ENCODE peak calls at places on chromosomes 16 and 17, in nine cellular contexts. One of them, this sample, is unnamed.

GRCh38 chr16:85570735-85571562 is 42.2 kb upstream of the GSE1 start:
- DNase-seq in suprapubic skin: no peak
- DNase-seq in endothelial cell: no peak
- DNase-seq in GOT3: no peak
- DNase-seq in stimulated activated CD8-positive, alpha-beta memory T cell treated with anti-CD3 and anti-CD28 coated beads, Interleukin-7, amount 100 ng/mL, for 24 hours: no peak
- DNase-seq in retinal pigment epithelial cell: no peak
- DNase-seq in GM13976: peak
- DNase-seq in stimulated activated CD4-positive, alpha-beta T cell treated with anti-CD3 and anti-CD28 coated beads, Interleukin-1b, Interleukin-23, amount 100 ng/mL, for 1 hour: no peak
- DNase-seq in T-helper 2 cell: no peak
- DNase-seq in this sample: peak

GRCh38 chr17:30376621-30377452 is 1.9 kb upstream of the CPD start:
- DNase-seq in retinal pigment epithelial cell: no peak
- DNase-seq in GOT3: peak
- DNase-seq in suprapubic skin: no peak
- DNase-seq in stimulated activated CD4-positive, alpha-beta T cell treated with anti-CD3 and anti-CD28 coated beads, Interleukin-1b, Interleukin-23, amount 100 ng/mL, for 1 hour: no peak
- DNase-seq in stimulated activated CD8-positive, alpha-beta memory T cell treated with anti-CD3 and anti-CD28 coated beads, Interleukin-7, amount 100 ng/mL, for 24 hours: no peak
- DNase-seq in T-helper 2 cell: no peak
- DNase-seq in endothelial cell: no peak
- DNase-seq in GM13976: peak
- DNase-seq in this sample: no peak

GRCh38 chr16:68843482-68844210 is at the start of gene TANGO6:
- DNase-seq in stimulated activated CD8-positive, alpha-beta memory T cell treated with anti-CD3 and anti-CD28 coated beads, Interleukin-7, amount 100 ng/mL, for 24 hours: peak
- DNase-seq in stimulated activated CD4-positive, alpha-beta T cell treated with anti-CD3 and anti-CD28 coated beads, Interleukin-1b, Interleukin-23, amount 100 ng/mL, for 1 hour: peak
- DNase-seq in suprapubic skin: peak
- DNase-seq in retinal pigment epithelial cell: peak
- DNase-seq in T-helper 2 cell: peak
- DNase-seq in GOT3: peak
- DNase-seq in GM13976: peak
- DNase-seq in endothelial cell: peak
- DNase-seq in this sample: peak

GRCh38 chr16:66692341-66692740 is 4.2 kb downstream of the CMTM4 start:
- DNase-seq in GOT3: no peak
- DNase-seq in T-helper 2 cell: no peak
- DNase-seq in endothelial cell: no peak
- DNase-seq in stimulated activated CD8-positive, alpha-beta memory T cell treated with anti-CD3 and anti-CD28 coated beads, Interleukin-7, amount 100 ng/mL, for 24 hours: no peak
- DNase-seq in retinal pigment epithelial cell: no peak
- DNase-seq in suprapubic skin: no peak
- DNase-seq in GM13976: no peak
- DNase-seq in stimulated activated CD4-positive, alpha-beta T cell treated with anti-CD3 and anti-CD28 coated beads, Interleukin-1b, Interleukin-23, amount 100 ng/mL, for 1 hour: no peak
- DNase-seq in this sample: no peak

GRCh38 chr17:70041575-70041974 is 33.5 kb upstream of the KCNJ16 start:
- DNase-seq in stimulated activated CD4-positive, alpha-beta T cell treated with anti-CD3 and anti-CD28 coated beads, Interleukin-1b, Interleukin-23, amount 100 ng/mL, for 1 hour: no peak
- DNase-seq in endothelial cell: no peak
- DNase-seq in GM13976: no peak
- DNase-seq in suprapubic skin: no peak
- DNase-seq in GOT3: no peak
- DNase-seq in retinal pigment epithelial cell: no peak
- DNase-seq in stimulated activated CD8-positive, alpha-beta memory T cell treated with anti-CD3 and anti-CD28 coated beads, Interleukin-7, amount 100 ng/mL, for 24 hours: no peak
- DNase-seq in T-helper 2 cell: no peak
- DNase-seq in this sample: no peak

GRCh38 chr17:41777157-41777578 is 9.3 kb downstream of the JUP start:
- DNase-seq in GOT3: no peak
- DNase-seq in GM13976: no peak
- DNase-seq in retinal pigment epithelial cell: no peak
- DNase-seq in suprapubic skin: no peak
- DNase-seq in T-helper 2 cell: no peak
- DNase-seq in endothelial cell: no peak
- DNase-seq in stimulated activated CD8-positive, alpha-beta memory T cell treated with anti-CD3 and anti-CD28 coated beads, Interleukin-7, amount 100 ng/mL, for 24 hours: no peak
- DNase-seq in stimulated activated CD4-positive, alpha-beta T cell treated with anti-CD3 and anti-CD28 coated beads, Interleukin-1b, Interleukin-23, amount 100 ng/mL, for 1 hour: no peak
- DNase-seq in this sample: no peak

GRCh38 chr17:3921853-3922319 is 5.6 kb upstream of the P2RX1 start:
- DNase-seq in GOT3: no peak
- DNase-seq in endothelial cell: no peak
- DNase-seq in retinal pigment epithelial cell: no peak
- DNase-seq in T-helper 2 cell: no peak
- DNase-seq in stimulated activated CD4-positive, alpha-beta T cell treated with anti-CD3 and anti-CD28 coated beads, Interleukin-1b, Interleukin-23, amount 100 ng/mL, for 1 hour: no peak
- DNase-seq in GM13976: no peak
- DNase-seq in stimulated activated CD8-positive, alpha-beta memory T cell treated with anti-CD3 and anti-CD28 coated beads, Interleukin-7, amount 100 ng/mL, for 24 hours: no peak
- DNase-seq in suprapubic skin: no peak
- DNase-seq in this sample: no peak

GRCh38 chr17:46862949-46863348 is 11.6 kb downstream of the WNT9B start:
- DNase-seq in GM13976: no peak
- DNase-seq in stimulated activated CD4-positive, alpha-beta T cell treated with anti-CD3 and anti-CD28 coated beads, Interleukin-1b, Interleukin-23, amount 100 ng/mL, for 1 hour: no peak
- DNase-seq in endothelial cell: no peak
- DNase-seq in suprapubic skin: no peak
- DNase-seq in T-helper 2 cell: no peak
- DNase-seq in retinal pigment epithelial cell: no peak
- DNase-seq in stimulated activated CD8-positive, alpha-beta memory T cell treated with anti-CD3 and anti-CD28 coated beads, Interleukin-7, amount 100 ng/mL, for 24 hours: no peak
- DNase-seq in GOT3: no peak
- DNase-seq in this sample: no peak

GRCh38 chr16:30187971-30188561 is 4.7 kb downstream of the CORO1A start:
- DNase-seq in GM13976: no peak
- DNase-seq in endothelial cell: peak
- DNase-seq in stimulated activated CD4-positive, alpha-beta T cell treated with anti-CD3 and anti-CD28 coated beads, Interleukin-1b, Interleukin-23, amount 100 ng/mL, for 1 hour: no peak
- DNase-seq in retinal pigment epithelial cell: no peak
- DNase-seq in suprapubic skin: peak
- DNase-seq in T-helper 2 cell: no peak
- DNase-seq in GOT3: no peak
- DNase-seq in stimulated activated CD8-positive, alpha-beta memory T cell treated with anti-CD3 and anti-CD28 coated beads, Interleukin-7, amount 100 ng/mL, for 24 hours: no peak
- DNase-seq in this sample: peak

GRCh38 chr17:80999224-81000088 is 7.8 kb downstream of the CHMP6 start:
- DNase-seq in T-helper 2 cell: no peak
- DNase-seq in endothelial cell: no peak
- DNase-seq in GOT3: no peak
- DNase-seq in stimulated activated CD8-positive, alpha-beta memory T cell treated with anti-CD3 and anti-CD28 coated beads, Interleukin-7, amount 100 ng/mL, for 24 hours: no peak
- DNase-seq in GM13976: peak
- DNase-seq in suprapubic skin: no peak
- DNase-seq in stimulated activated CD4-positive, alpha-beta T cell treated with anti-CD3 and anti-CD28 coated beads, Interleukin-1b, Interleukin-23, amount 100 ng/mL, for 1 hour: no peak
- DNase-seq in retinal pigment epithelial cell: no peak
- DNase-seq in this sample: no peak

GRCh38 chr17:77888242-77889134 is 70.0 kb upstream of the TNRC6C start:
- DNase-seq in suprapubic skin: no peak
- DNase-seq in retinal pigment epithelial cell: no peak
- DNase-seq in GM13976: no peak
- DNase-seq in T-helper 2 cell: no peak
- DNase-seq in endothelial cell: no peak
- DNase-seq in GOT3: no peak
- DNase-seq in stimulated activated CD4-positive, alpha-beta T cell treated with anti-CD3 and anti-CD28 coated beads, Interleukin-1b, Interleukin-23, amount 100 ng/mL, for 1 hour: no peak
- DNase-seq in stimulated activated CD8-positive, alpha-beta memory T cell treated with anti-CD3 and anti-CD28 coated beads, Interleukin-7, amount 100 ng/mL, for 24 hours: no peak
- DNase-seq in this sample: no peak

GRCh38 chr17:79761894-79762570 is 15.9 kb upstream of the CBX2 start:
- DNase-seq in T-helper 2 cell: no peak
- DNase-seq in stimulated activated CD4-positive, alpha-beta T cell treated with anti-CD3 and anti-CD28 coated beads, Interleukin-1b, Interleukin-23, amount 100 ng/mL, for 1 hour: no peak
- DNase-seq in GM13976: no peak
- DNase-seq in GOT3: no peak
- DNase-seq in endothelial cell: no peak
- DNase-seq in stimulated activated CD8-positive, alpha-beta memory T cell treated with anti-CD3 and anti-CD28 coated beads, Interleukin-7, amount 100 ng/mL, for 24 hours: no peak
- DNase-seq in retinal pigment epithelial cell: no peak
- DNase-seq in suprapubic skin: no peak
- DNase-seq in this sample: no peak

GRCh38 chr17:78378225-78379133 is at the start of gene PGS1:
- DNase-seq in GM13976: peak
- DNase-seq in stimulated activated CD8-positive, alpha-beta memory T cell treated with anti-CD3 and anti-CD28 coated beads, Interleukin-7, amount 100 ng/mL, for 24 hours: peak
- DNase-seq in retinal pigment epithelial cell: no peak
- DNase-seq in endothelial cell: peak
- DNase-seq in T-helper 2 cell: peak
- DNase-seq in stimulated activated CD4-positive, alpha-beta T cell treated with anti-CD3 and anti-CD28 coated beads, Interleukin-1b, Interleukin-23, amount 100 ng/mL, for 1 hour: peak
- DNase-seq in GOT3: peak
- DNase-seq in suprapubic skin: peak
- DNase-seq in this sample: no peak

GRCh38 chr16:50169555-50170096 is 16.5 kb downstream of the TENT4B start:
- DNase-seq in suprapubic skin: no peak
- DNase-seq in GOT3: no peak
- DNase-seq in endothelial cell: no peak
- DNase-seq in stimulated activated CD4-positive, alpha-beta T cell treated with anti-CD3 and anti-CD28 coated beads, Interleukin-1b, Interleukin-23, amount 100 ng/mL, for 1 hour: no peak
- DNase-seq in GM13976: no peak
- DNase-seq in T-helper 2 cell: no peak
- DNase-seq in stimulated activated CD8-positive, alpha-beta memory T cell treated with anti-CD3 and anti-CD28 coated beads, Interleukin-7, amount 100 ng/mL, for 24 hours: no peak
- DNase-seq in retinal pigment epithelial cell: no peak
- DNase-seq in this sample: peak

GRCh38 chr17:60326702-60327101 is 65.2 kb downstream of the USP32 start:
- DNase-seq in GOT3: no peak
- DNase-seq in endothelial cell: no peak
- DNase-seq in retinal pigment epithelial cell: no peak
- DNase-seq in suprapubic skin: no peak
- DNase-seq in GM13976: no peak
- DNase-seq in stimulated activated CD4-positive, alpha-beta T cell treated with anti-CD3 and anti-CD28 coated beads, Interleukin-1b, Interleukin-23, amount 100 ng/mL, for 1 hour: no peak
- DNase-seq in stimulated activated CD8-positive, alpha-beta memory T cell treated with anti-CD3 and anti-CD28 coated beads, Interleukin-7, amount 100 ng/mL, for 24 hours: no peak
- DNase-seq in T-helper 2 cell: no peak
- DNase-seq in this sample: no peak

GRCh38 chr16:65510850-65511249 is 389.0 kb upstream of the CDH11 start:
- DNase-seq in retinal pigment epithelial cell: no peak
- DNase-seq in stimulated activated CD4-positive, alpha-beta T cell treated with anti-CD3 and anti-CD28 coated beads, Interleukin-1b, Interleukin-23, amount 100 ng/mL, for 1 hour: no peak
- DNase-seq in stimulated activated CD8-positive, alpha-beta memory T cell treated with anti-CD3 and anti-CD28 coated beads, Interleukin-7, amount 100 ng/mL, for 24 hours: no peak
- DNase-seq in endothelial cell: no peak
- DNase-seq in GM13976: no peak
- DNase-seq in T-helper 2 cell: no peak
- DNase-seq in suprapubic skin: no peak
- DNase-seq in GOT3: no peak
- DNase-seq in this sample: no peak

GRCh38 chr17:45719335-45720071 is 64.6 kb upstream of the CRHR1 start:
- DNase-seq in GM13976: no peak
- DNase-seq in endothelial cell: peak
- DNase-seq in suprapubic skin: no peak
- DNase-seq in retinal pigment epithelial cell: peak
- DNase-seq in T-helper 2 cell: no peak
- DNase-seq in GOT3: peak
- DNase-seq in stimulated activated CD4-positive, alpha-beta T cell treated with anti-CD3 and anti-CD28 coated beads, Interleukin-1b, Interleukin-23, amount 100 ng/mL, for 1 hour: no peak
- DNase-seq in stimulated activated CD8-positive, alpha-beta memory T cell treated with anti-CD3 and anti-CD28 coated beads, Interleukin-7, amount 100 ng/mL, for 24 hours: no peak
- DNase-seq in this sample: no peak

GRCh38 chr17:31508310-31509094 is 117.0 kb downstream of the RAB11FIP4 start:
- DNase-seq in GOT3: no peak
- DNase-seq in T-helper 2 cell: peak
- DNase-seq in endothelial cell: no peak
- DNase-seq in stimulated activated CD4-positive, alpha-beta T cell treated with anti-CD3 and anti-CD28 coated beads, Interleukin-1b, Interleukin-23, amount 100 ng/mL, for 1 hour: peak
- DNase-seq in suprapubic skin: no peak
- DNase-seq in GM13976: peak
- DNase-seq in retinal pigment epithelial cell: no peak
- DNase-seq in stimulated activated CD8-positive, alpha-beta memory T cell treated with anti-CD3 and anti-CD28 coated beads, Interleukin-7, amount 100 ng/mL, for 24 hours: no peak
- DNase-seq in this sample: no peak

GRCh38 chr17:45965741-45966140 is 33.3 kb upstream of the STH start:
- DNase-seq in endothelial cell: no peak
- DNase-seq in stimulated activated CD4-positive, alpha-beta T cell treated with anti-CD3 and anti-CD28 coated beads, Interleukin-1b, Interleukin-23, amount 100 ng/mL, for 1 hour: no peak
- DNase-seq in retinal pigment epithelial cell: peak
- DNase-seq in GOT3: no peak
- DNase-seq in GM13976: no peak
- DNase-seq in suprapubic skin: no peak
- DNase-seq in T-helper 2 cell: no peak
- DNase-seq in stimulated activated CD8-positive, alpha-beta memory T cell treated with anti-CD3 and anti-CD28 coated beads, Interleukin-7, amount 100 ng/mL, for 24 hours: no peak
- DNase-seq in this sample: no peak

GRCh38 chr16:87855852-87856715 is 13.2 kb downstream of the SLC7A5 start:
- DNase-seq in T-helper 2 cell: no peak
- DNase-seq in retinal pigment epithelial cell: no peak
- DNase-seq in GOT3: no peak
- DNase-seq in GM13976: no peak
- DNase-seq in endothelial cell: no peak
- DNase-seq in stimulated activated CD4-positive, alpha-beta T cell treated with anti-CD3 and anti-CD28 coated beads, Interleukin-1b, Interleukin-23, amount 100 ng/mL, for 1 hour: no peak
- DNase-seq in suprapubic skin: no peak
- DNase-seq in stimulated activated CD8-positive, alpha-beta memory T cell treated with anti-CD3 and anti-CD28 coated beads, Interleukin-7, amount 100 ng/mL, for 24 hours: no peak
- DNase-seq in this sample: no peak

GRCh38 chr16:9248162-9248561 is 156.7 kb downstream of the HAPSTR1 start:
- DNase-seq in stimulated activated CD8-positive, alpha-beta memory T cell treated with anti-CD3 and anti-CD28 coated beads, Interleukin-7, amount 100 ng/mL, for 24 hours: no peak
- DNase-seq in stimulated activated CD4-positive, alpha-beta T cell treated with anti-CD3 and anti-CD28 coated beads, Interleukin-1b, Interleukin-23, amount 100 ng/mL, for 1 hour: no peak
- DNase-seq in retinal pigment epithelial cell: no peak
- DNase-seq in GM13976: no peak
- DNase-seq in endothelial cell: no peak
- DNase-seq in GOT3: no peak
- DNase-seq in suprapubic skin: no peak
- DNase-seq in T-helper 2 cell: no peak
- DNase-seq in this sample: no peak

GRCh38 chr16:47511882-47512281 is 50.8 kb downstream of the PHKB start:
- DNase-seq in GM13976: no peak
- DNase-seq in stimulated activated CD4-positive, alpha-beta T cell treated with anti-CD3 and anti-CD28 coated beads, Interleukin-1b, Interleukin-23, amount 100 ng/mL, for 1 hour: no peak
- DNase-seq in T-helper 2 cell: no peak
- DNase-seq in GOT3: no peak
- DNase-seq in endothelial cell: no peak
- DNase-seq in suprapubic skin: no peak
- DNase-seq in retinal pigment epithelial cell: no peak
- DNase-seq in stimulated activated CD8-positive, alpha-beta memory T cell treated with anti-CD3 and anti-CD28 coated beads, Interleukin-7, amount 100 ng/mL, for 24 hours: no peak
- DNase-seq in this sample: no peak

GRCh38 chr17:19237389-19238166 is 412 bp downstream of the EPN2 start:
- DNase-seq in stimulated activated CD4-positive, alpha-beta T cell treated with anti-CD3 and anti-CD28 coated beads, Interleukin-1b, Interleukin-23, amount 100 ng/mL, for 1 hour: no peak
- DNase-seq in T-helper 2 cell: peak
- DNase-seq in endothelial cell: peak
- DNase-seq in GOT3: no peak
- DNase-seq in stimulated activated CD8-positive, alpha-beta memory T cell treated with anti-CD3 and anti-CD28 coated beads, Interleukin-7, amount 100 ng/mL, for 24 hours: peak
- DNase-seq in suprapubic skin: peak
- DNase-seq in retinal pigment epithelial cell: no peak
- DNase-seq in GM13976: peak
- DNase-seq in this sample: no peak

GRCh38 chr16:54289242-54290051 is 2.9 kb upstream of the IRX3 start:
- DNase-seq in retinal pigment epithelial cell: no peak
- DNase-seq in stimulated activated CD4-positive, alpha-beta T cell treated with anti-CD3 and anti-CD28 coated beads, Interleukin-1b, Interleukin-23, amount 100 ng/mL, for 1 hour: no peak
- DNase-seq in GM13976: no peak
- DNase-seq in suprapubic skin: no peak
- DNase-seq in endothelial cell: peak
- DNase-seq in GOT3: no peak
- DNase-seq in T-helper 2 cell: no peak
- DNase-seq in stimulated activated CD8-positive, alpha-beta memory T cell treated with anti-CD3 and anti-CD28 coated beads, Interleukin-7, amount 100 ng/mL, for 24 hours: no peak
- DNase-seq in this sample: no peak

GRCh38 chr16:48099455-48099854 is 56.3 kb downstream of the ABCC12 start:
- DNase-seq in endothelial cell: no peak
- DNase-seq in stimulated activated CD4-positive, alpha-beta T cell treated with anti-CD3 and anti-CD28 coated beads, Interleukin-1b, Interleukin-23, amount 100 ng/mL, for 1 hour: no peak
- DNase-seq in GOT3: no peak
- DNase-seq in suprapubic skin: no peak
- DNase-seq in retinal pigment epithelial cell: no peak
- DNase-seq in stimulated activated CD8-positive, alpha-beta memory T cell treated with anti-CD3 and anti-CD28 coated beads, Interleukin-7, amount 100 ng/mL, for 24 hours: no peak
- DNase-seq in T-helper 2 cell: no peak
- DNase-seq in GM13976: no peak
- DNase-seq in this sample: no peak

GRCh38 chr16:51697454-51697853 is 546.4 kb upstream of the SALL1 start:
- DNase-seq in stimulated activated CD8-positive, alpha-beta memory T cell treated with anti-CD3 and anti-CD28 coated beads, Interleukin-7, amount 100 ng/mL, for 24 hours: no peak
- DNase-seq in T-helper 2 cell: no peak
- DNase-seq in endothelial cell: no peak
- DNase-seq in stimulated activated CD4-positive, alpha-beta T cell treated with anti-CD3 and anti-CD28 coated beads, Interleukin-1b, Interleukin-23, amount 100 ng/mL, for 1 hour: no peak
- DNase-seq in retinal pigment epithelial cell: no peak
- DNase-seq in GM13976: no peak
- DNase-seq in GOT3: no peak
- DNase-seq in suprapubic skin: no peak
- DNase-seq in this sample: no peak

GRCh38 chr17:37787055-37787720 is 42.3 kb upstream of the HNF1B start:
- DNase-seq in stimulated activated CD4-positive, alpha-beta T cell treated with anti-CD3 and anti-CD28 coated beads, Interleukin-1b, Interleukin-23, amount 100 ng/mL, for 1 hour: no peak
- DNase-seq in GOT3: no peak
- DNase-seq in GM13976: no peak
- DNase-seq in endothelial cell: no peak
- DNase-seq in suprapubic skin: no peak
- DNase-seq in stimulated activated CD8-positive, alpha-beta memory T cell treated with anti-CD3 and anti-CD28 coated beads, Interleukin-7, amount 100 ng/mL, for 24 hours: no peak
- DNase-seq in retinal pigment epithelial cell: peak
- DNase-seq in T-helper 2 cell: no peak
- DNase-seq in this sample: no peak

GRCh38 chr17:10547351-10547750 is 2.1 kb downstream of the MYH2 start:
- DNase-seq in stimulated activated CD8-positive, alpha-beta memory T cell treated with anti-CD3 and anti-CD28 coated beads, Interleukin-7, amount 100 ng/mL, for 24 hours: no peak
- DNase-seq in endothelial cell: no peak
- DNase-seq in GM13976: no peak
- DNase-seq in retinal pigment epithelial cell: no peak
- DNase-seq in stimulated activated CD4-positive, alpha-beta T cell treated with anti-CD3 and anti-CD28 coated beads, Interleukin-1b, Interleukin-23, amount 100 ng/mL, for 1 hour: no peak
- DNase-seq in suprapubic skin: no peak
- DNase-seq in GOT3: no peak
- DNase-seq in T-helper 2 cell: no peak
- DNase-seq in this sample: no peak

GRCh38 chr17:39239640-39240314 is 14.0 kb upstream of the STAC2 start:
- DNase-seq in stimulated activated CD8-positive, alpha-beta memory T cell treated with anti-CD3 and anti-CD28 coated beads, Interleukin-7, amount 100 ng/mL, for 24 hours: peak
- DNase-seq in endothelial cell: peak
- DNase-seq in GM13976: peak
- DNase-seq in suprapubic skin: no peak
- DNase-seq in stimulated activated CD4-positive, alpha-beta T cell treated with anti-CD3 and anti-CD28 coated beads, Interleukin-1b, Interleukin-23, amount 100 ng/mL, for 1 hour: peak
- DNase-seq in T-helper 2 cell: peak
- DNase-seq in GOT3: no peak
- DNase-seq in retinal pigment epithelial cell: no peak
- DNase-seq in this sample: peak

GRCh38 chr16:86427327-86427935 is 82.9 kb upstream of the FOXF1 start:
- DNase-seq in stimulated activated CD4-positive, alpha-beta T cell treated with anti-CD3 and anti-CD28 coated beads, Interleukin-1b, Interleukin-23, amount 100 ng/mL, for 1 hour: no peak
- DNase-seq in endothelial cell: no peak
- DNase-seq in T-helper 2 cell: no peak
- DNase-seq in stimulated activated CD8-positive, alpha-beta memory T cell treated with anti-CD3 and anti-CD28 coated beads, Interleukin-7, amount 100 ng/mL, for 24 hours: no peak
- DNase-seq in GOT3: no peak
- DNase-seq in suprapubic skin: no peak
- DNase-seq in retinal pigment epithelial cell: no peak
- DNase-seq in GM13976: no peak
- DNase-seq in this sample: no peak

GRCh38 chr16:51762081-51762995 is 611.3 kb upstream of the SALL1 start:
- DNase-seq in GOT3: peak
- DNase-seq in GM13976: peak
- DNase-seq in T-helper 2 cell: no peak
- DNase-seq in endothelial cell: peak
- DNase-seq in stimulated activated CD8-positive, alpha-beta memory T cell treated with anti-CD3 and anti-CD28 coated beads, Interleukin-7, amount 100 ng/mL, for 24 hours: peak
- DNase-seq in suprapubic skin: peak
- DNase-seq in stimulated activated CD4-positive, alpha-beta T cell treated with anti-CD3 and anti-CD28 coated beads, Interleukin-1b, Interleukin-23, amount 100 ng/mL, for 1 hour: no peak
- DNase-seq in retinal pigment epithelial cell: peak
- DNase-seq in this sample: peak